ENCODE peak calls at places on chromosomes 7 and 10, in five cellular contexts. A, V, H, Z and K are unnamed samples.

GRCh38 chr7:66110861-66111260 is 3.8 kb upstream of the CRCP start:
- DNase-seq in H (peak; percentile 68), A (no peak), V (peak; percentile 96), Z (peak; percentile 85), K (no peak)

GRCh38 chr10:48768451-48768766 is 83.7 kb downstream of the WDFY4 start:
- DNase-seq in A (no peak), V (no peak), Z (no peak), H (no peak), K (no peak)

GRCh38 chr7:23065974-23066373 is 39.6 kb upstream of the KLHL7 start:
- DNase-seq in A (no peak), H (no peak), Z (peak; percentile 28), V (no peak), K (no peak)

GRCh38 chr7:66047426-66047825 is 28.2 kb upstream of the ASL start:
- DNase-seq in H (peak; percentile 77), V (peak; percentile 92), Z (peak; percentile 84), A (no peak), K (no peak)

GRCh38 chr10:31213959-31214358 is 105.1 kb upstream of the ZEB1 start:
- DNase-seq in A (no peak), H (no peak), V (no peak), Z (no peak), K (no peak)

GRCh38 chr10:118911361-118911760 is 118.2 kb upstream of the NANOS1 start:
- DNase-seq in V (peak; percentile 6), Z (no peak), A (no peak), H (peak; percentile 50), K (no peak)

GRCh38 chr10:130743751-130744191 is 567.8 kb downstream of the TCERG1L start:
- DNase-seq in V (no peak), H (no peak), A (no peak), Z (no peak), K (no peak)

GRCh38 chr7:32093415-32094408 is 23.5 kb upstream of the PDE1C start:
- DNase-seq in A (no peak), Z (peak; percentile 90), V (no peak), H (peak; percentile 60), K (no peak)

GRCh38 chr7:1053002-1053411 is 8.7 kb downstream of the GPR146 start:
- DNase-seq in Z (no peak), V (no peak), H (no peak), A (no peak), K (no peak)

GRCh38 chr7:25940086-25940906 is 211.7 kb upstream of the NFE2L3 start:
- DNase-seq in Z (no peak), A (no peak), V (no peak), H (no peak), K (no peak)

GRCh38 chr7:101058355-101058754 is 26.9 kb upstream of the TRIM56 start:
- DNase-seq in V (peak; percentile 29), Z (no peak), H (peak; percentile 51), A (peak; percentile 63), K (no peak)

GRCh38 chr7:122132341-122132740 is 11.7 kb downstream of the AASS start:
- DNase-seq in Z (no peak), H (no peak), A (no peak), V (peak; percentile 20), K (no peak)

GRCh38 chr7:148622887-148623585 is 32.5 kb downstream of the C7orf33 start:
- DNase-seq in A (no peak), Z (no peak), H (no peak), V (no peak), K (no peak)

GRCh38 chr10:13219685-13220670 is 14.2 kb downstream of the UCMA start:
- DNase-seq in V (no peak), H (peak; percentile 56), A (peak; percentile 46), Z (no peak), K (peak; percentile 5)

GRCh38 chr7:130938661-130939060 is 204.7 kb upstream of the KLF14 start:
- DNase-seq in V (no peak), H (no peak), Z (no peak), A (no peak), K (no peak)

GRCh38 chr10:5396545-5396944 is 8.1 kb downstream of the TUBAL3 start:
- DNase-seq in A (no peak), Z (no peak), H (no peak), V (no peak), K (no peak)

GRCh38 chr7:131686833-131687232 is 130.4 kb upstream of the PODXL start:
- DNase-seq in V (no peak), A (no peak), H (no peak), Z (no peak), K (no peak)

GRCh38 chr7:30681262-30682130 is 760 bp downstream of the CRHR2 start:
- DNase-seq in V (no peak), Z (no peak), A (no peak), H (no peak), K (no peak)

GRCh38 chr7:73350311-73351068 is 22.5 kb downstream of the FKBP6 start:
- DNase-seq in H (no peak), V (no peak), Z (no peak), A (no peak), K (no peak)

GRCh38 chr7:42856605-42856987 is 55.3 kb downstream of the C7orf25 start:
- DNase-seq in A (no peak), V (no peak), H (no peak), Z (no peak), K (no peak)
- H3K4me3 ChIP-seq in A (no peak overlapping the region), V (peak overlapping the region; percentile 33), H (peak overlapping the region; percentile 66), Z (peak overlapping the region; percentile 58), K (no peak overlapping the region)

DNA sequence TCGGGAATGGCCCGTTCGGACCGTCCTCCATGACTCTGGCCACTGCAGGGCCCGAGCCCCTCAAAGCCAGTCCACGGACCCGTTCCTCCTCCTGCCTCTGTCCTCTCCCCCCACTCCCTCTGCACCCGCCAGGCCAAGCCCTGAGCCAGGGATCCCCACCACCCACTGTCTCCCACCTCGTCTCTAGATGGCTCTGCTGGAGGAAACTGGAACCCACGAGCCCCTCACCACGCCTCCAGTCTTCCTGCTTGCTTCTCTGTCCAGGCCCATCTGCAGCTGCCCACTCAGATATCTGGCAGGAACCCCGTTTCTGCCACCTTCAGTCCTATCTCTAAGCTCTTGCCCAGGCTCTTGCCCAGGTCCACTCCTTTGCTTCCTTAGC is 24.3 kb downstream of the GRID2IP start:
- DNase-seq in Z (no peak), H (no peak), V (no peak), A (no peak), K (no peak)
- H3K4me3 ChIP-seq in Z (no peak overlapping the region), H (peak overlapping the region; percentile 44), V (no peak overlapping the region), A (peak overlapping the region; percentile 35), K (no peak overlapping the region)

DNA sequence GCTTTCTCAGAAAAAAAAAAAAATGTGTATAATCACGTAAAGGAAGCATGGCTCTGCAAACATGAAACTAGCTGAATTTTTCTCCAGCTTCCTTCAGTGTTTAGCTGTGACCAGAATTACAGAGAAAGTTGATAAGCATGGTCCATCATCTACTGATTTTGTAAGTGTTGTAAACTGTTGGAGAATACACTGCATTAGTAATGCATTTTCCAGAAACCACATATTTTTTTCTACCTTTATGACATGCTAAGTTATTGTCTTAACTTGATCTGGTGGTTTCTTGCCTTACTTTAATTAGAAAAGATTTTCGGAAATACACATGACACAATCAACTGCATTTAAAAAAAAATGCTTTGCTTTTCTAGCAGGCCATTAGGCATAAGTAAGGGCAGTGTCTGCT is 135.1 kb downstream of the BICC1 start:
- DNase-seq in V (peak; percentile 29), A (no peak), Z (no peak), H (no peak), K (no peak)
- H3K4me3 ChIP-seq in V (no peak overlapping the region), A (no peak overlapping the region), Z (no peak overlapping the region), H (no peak overlapping the region), K (no peak overlapping the region)

GRCh38 chr7:42194218-42194617 is 42.8 kb downstream of the GLI3 start:
- DNase-seq in A (no peak), H (no peak), Z (no peak), V (no peak), K (no peak)

GRCh38 chr7:42192072-42192471 is 44.9 kb downstream of the GLI3 start:
- DNase-seq in H (no peak), Z (no peak), A (no peak), V (no peak), K (no peak)

GRCh38 chr7:42192851-42193456 is 44.1 kb downstream of the GLI3 start:
- DNase-seq in Z (no peak), H (no peak), A (no peak), V (peak; percentile 42), K (no peak)

GRCh38 chr7:42197391-42197790 is 39.6 kb downstream of the GLI3 start:
- DNase-seq in A (no peak), V (no peak), Z (no peak), H (no peak), K (no peak)

GRCh38 chr7:42193457-42194111 is 43.4 kb downstream of the GLI3 start:
- DNase-seq in H (no peak), A (no peak), V (no peak), Z (no peak), K (no peak)
- H3K4me3 ChIP-seq in H (no peak overlapping the region), A (no peak overlapping the region), V (no peak overlapping the region), Z (no peak overlapping the region), K (no peak overlapping the region)

DNA sequence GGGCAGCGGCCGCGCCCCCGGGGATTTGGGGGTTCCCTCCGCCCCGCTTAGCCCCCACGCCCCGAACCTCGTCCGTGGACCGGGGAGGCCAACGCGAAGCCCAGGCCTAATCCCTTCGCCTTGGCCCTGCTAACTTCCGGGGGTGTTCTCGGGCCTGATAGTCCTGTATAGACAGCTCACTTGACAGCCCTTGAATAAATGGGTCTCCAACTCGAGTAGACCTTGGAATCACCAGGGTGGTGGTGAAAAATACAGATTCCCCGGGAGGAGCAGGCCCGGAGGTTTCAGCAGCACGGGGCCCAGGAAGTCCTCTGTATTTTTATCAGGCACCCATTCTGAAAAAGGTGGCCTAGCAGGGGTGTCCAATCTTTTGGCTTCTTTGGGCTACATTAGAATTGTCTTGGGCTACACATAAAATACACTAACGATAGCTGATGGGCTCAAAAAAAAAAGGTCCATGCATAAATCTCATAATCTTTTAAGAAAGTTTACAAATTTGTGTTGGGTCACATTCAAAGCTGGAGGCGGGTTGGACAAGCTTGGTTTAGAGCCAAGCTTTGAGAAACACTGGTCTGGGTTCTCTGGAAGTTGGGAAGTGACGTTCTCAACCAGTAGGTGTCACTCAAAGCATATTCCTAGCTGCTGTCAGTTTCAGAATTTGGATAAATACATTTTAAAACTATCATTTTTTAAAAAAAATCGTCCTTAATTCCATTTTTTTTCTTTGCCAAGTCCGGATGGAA is 221.7 kb downstream of the PHTF2 start:
- DNase-seq in H (peak; percentile 79), Z (peak; percentile 61), V (peak; percentile 60), A (peak; percentile 72), K (peak; percentile 17)
- H3K4me3 ChIP-seq in H (peak overlapping the region; percentile 59), Z (peak overlapping the region; percentile 64), V (peak overlapping the region; percentile 56), A (peak overlapping the region; percentile 59), K (peak overlapping the region; percentile 87)

GRCh38 chr7:45001826-45002225 is 1.8 kb downstream of the CCM2 start:
- DNase-seq in Z (no peak), V (no peak), A (no peak), H (no peak), K (no peak)
- H3K4me3 ChIP-seq in Z (no peak overlapping the region), V (peak overlapping the region; percentile 72), A (no peak overlapping the region), H (no peak overlapping the region), K (peak overlapping the region; percentile 83)